ENCODE peak calls at places on chromosomes 7 and 10, in five cellular contexts. One of them, this sample, is unnamed.
A peak's percentile ranks its signal among the peaks of the same experiment; 100 is the strongest.

GRCh38 chr7:74483402-74484336 is 30.0 kb downstream of the GTF2IRD1 start:
- DNase-seq in EL: peak; percentile 93
- DNase-seq in NCI-H1092: no peak
- DNase-seq in cardiac fibroblast: peak; percentile 62
- DNase-seq in GDM1: no peak
- DNase-seq in this sample: peak; percentile 77

GRCh38 chr10:120400601-120401000 is 56.4 kb upstream of the PLPP4 start:
- DNase-seq in EL: peak; percentile 71
- DNase-seq in NCI-H1092: no peak
- DNase-seq in cardiac fibroblast: no peak
- DNase-seq in GDM1: no peak
- DNase-seq in this sample: no peak

GRCh38 chr7:6227294-6227846 is 45.1 kb downstream of the CYTH3 start:
- DNase-seq in EL: peak; percentile 50
- DNase-seq in NCI-H1092: peak; percentile 2
- DNase-seq in cardiac fibroblast: peak; percentile 92
- DNase-seq in GDM1: no peak
- DNase-seq in this sample: no peak

GRCh38 chr10:46227571-46228075 is 59.2 kb upstream of the ANTXRL start:
- DNase-seq in EL: no peak
- DNase-seq in NCI-H1092: no peak
- DNase-seq in cardiac fibroblast: no peak
- DNase-seq in GDM1: no peak
- DNase-seq in this sample: no peak

GRCh38 chr7:110835209-110835608 is 255.7 kb upstream of the LRRN3 start:
- DNase-seq in EL: no peak
- DNase-seq in NCI-H1092: peak; percentile 13
- DNase-seq in cardiac fibroblast: no peak
- DNase-seq in GDM1: no peak
- DNase-seq in this sample: peak; percentile 39

GRCh38 chr10:90912854-90913479 is 7.9 kb downstream of the ANKRD1 start:
- DNase-seq in EL: no peak
- DNase-seq in NCI-H1092: no peak
- DNase-seq in cardiac fibroblast: no peak
- DNase-seq in GDM1: no peak
- DNase-seq in this sample: no peak

GRCh38 chr10:131896403-131896802 is 4.4 kb upstream of the PPP2R2D start:
- DNase-seq in EL: no peak
- DNase-seq in NCI-H1092: no peak
- DNase-seq in cardiac fibroblast: no peak
- DNase-seq in GDM1: no peak
- DNase-seq in this sample: no peak

GRCh38 chr10:98664329-98665042 is 217.8 kb upstream of the HPS1 start:
- DNase-seq in EL: peak; percentile 30
- DNase-seq in NCI-H1092: no peak
- DNase-seq in cardiac fibroblast: peak; percentile 30
- DNase-seq in GDM1: no peak
- DNase-seq in this sample: peak; percentile 26

GRCh38 chr7:106731207-106731606 is 70.2 kb upstream of the CCDC71L start:
- DNase-seq in EL: no peak
- DNase-seq in NCI-H1092: no peak
- DNase-seq in cardiac fibroblast: peak; percentile 55
- DNase-seq in GDM1: peak; percentile 16
- DNase-seq in this sample: peak; percentile 96

GRCh38 chr10:112815238-112816032 is 134.6 kb upstream of the TCF7L2 start:
- DNase-seq in EL: peak; percentile 88
- DNase-seq in NCI-H1092: no peak
- DNase-seq in cardiac fibroblast: peak; percentile 54
- DNase-seq in GDM1: no peak
- DNase-seq in this sample: no peak

GRCh38 chr7:108079291-108080057 is 50.7 kb downstream of the LAMB4 start:
- DNase-seq in EL: peak; percentile 88
- DNase-seq in NCI-H1092: no peak
- DNase-seq in cardiac fibroblast: peak; percentile 94
- DNase-seq in GDM1: no peak
- DNase-seq in this sample: no peak

GRCh38 chr10:79223001-79223345 is 124.3 kb upstream of the PPIF start:
- DNase-seq in EL: no peak
- DNase-seq in NCI-H1092: no peak
- DNase-seq in cardiac fibroblast: no peak
- DNase-seq in GDM1: no peak
- DNase-seq in this sample: no peak

GRCh38 chr10:132523561-132524442 is 13.8 kb upstream of the INPP5A start:
- DNase-seq in EL: no peak
- DNase-seq in NCI-H1092: no peak
- DNase-seq in cardiac fibroblast: no peak
- DNase-seq in GDM1: no peak
- DNase-seq in this sample: no peak

GRCh38 chr7:50531401-50531906 is 33.8 kb downstream of the DDC start:
- DNase-seq in EL: no peak
- DNase-seq in NCI-H1092: peak; percentile 96
- DNase-seq in cardiac fibroblast: no peak
- DNase-seq in GDM1: no peak
- DNase-seq in this sample: peak; percentile 5

GRCh38 chr10:130300608-130301025 is 164.4 kb downstream of the GLRX3 start:
- DNase-seq in EL: no peak
- DNase-seq in NCI-H1092: no peak
- DNase-seq in cardiac fibroblast: peak; percentile 74
- DNase-seq in GDM1: peak; percentile 84
- DNase-seq in this sample: peak; percentile 37

GRCh38 chr10:4504550-4504949 is 321.5 kb upstream of the AKR1E2 start:
- DNase-seq in EL: no peak
- DNase-seq in NCI-H1092: no peak
- DNase-seq in cardiac fibroblast: no peak
- DNase-seq in GDM1: no peak
- DNase-seq in this sample: no peak

This sample was measured in RPMI8226.